ENCODE peak calls at places on chromosomes 3 and 15, in four cellular contexts. R, I, N and X are unnamed samples.

GRCh38 chr15:27086800-27087199 is 115.8 kb downstream of the GABRG3 start:
- DNase-seq in R (no peak), I (no peak), N (no peak), X (no peak)

GRCh38 chr3:27657404-27657803 is 64.7 kb downstream of the EOMES start:
- DNase-seq in R (no peak), I (no peak), N (no peak), X (no peak)

GRCh38 chr3:4071481-4072184 is 231.5 kb upstream of the SETMAR start:
- DNase-seq in R (no peak), I (no peak), N (no peak), X (peak)

GRCh38 chr3:133463441-133463860 is 63.6 kb downstream of the BFSP2 start:
- DNase-seq in R (no peak), I (no peak), N (no peak), X (no peak)

GRCh38 chr3:59759298-59760169 is 709.7 kb upstream of the CFAP20DC start:
- DNase-seq in R (no peak), I (no peak), N (no peak), X (no peak)

GRCh38 chr15:63389902-63390301 is 8.3 kb upstream of the CA12 start:
- DNase-seq in R (no peak), I (peak), N (peak), X (peak)

GRCh38 chr15:58842713-58843396 is 71.8 kb downstream of the MINDY2 start:
- DNase-seq in R (no peak), I (no peak), N (no peak), X (no peak)

GRCh38 chr3:41522620-41523019 is 323.3 kb downstream of the CTNNB1 start:
- DNase-seq in R (no peak), I (no peak), N (no peak), X (no peak)

GRCh38 chr15:61556037-61556648 is 327.0 kb upstream of the RORA start:
- DNase-seq in R (peak), I (no peak), N (no peak), X (peak)

GRCh38 chr3:58355174-58355573 is 22.5 kb downstream of the PXK start:
- DNase-seq in R (no peak), I (peak), N (no peak), X (no peak)

GRCh38 chr3:12797124-12797891 is 828 bp downstream of the CAND2 start:
- DNase-seq in R (no peak), I (no peak), N (no peak), X (no peak)

GRCh38 chr3:67362686-67363085 is 291.7 kb downstream of the SUCLG2 start:
- DNase-seq in R (peak), I (no peak), N (no peak), X (peak)

GRCh38 chr3:21738283-21738682 is 12.7 kb downstream of the ZNF385D start:
- DNase-seq in R (no peak), I (no peak), N (no peak), X (no peak)

GRCh38 chr3:143658116-143658515 is 190.2 kb downstream of the SLC9A9 start:
- DNase-seq in R (no peak), I (no peak), N (no peak), X (no peak)

GRCh38 chr3:178384302-178384939 is 151.8 kb upstream of the KCNMB2 start:
- DNase-seq in R (peak), I (no peak), N (peak), X (no peak)

GRCh38 chr15:22968356-22968755 is 11.8 kb downstream of the CYFIP1 start:
- DNase-seq in R (peak), I (no peak), N (no peak), X (no peak)

GRCh38 chr3:51704511-51704950 is 2.3 kb upstream of the GRM2 start:
- DNase-seq in R (no peak), I (no peak), N (no peak), X (no peak)

GRCh38 chr3:149534671-149535394 is 60.3 kb downstream of the TM4SF4 start:
- DNase-seq in R (peak), I (no peak), N (peak), X (no peak)

GRCh38 chr3:42935472-42935871 is 29.5 kb downstream of the ZNF662 start:
- DNase-seq in R (no peak), I (no peak), N (no peak), X (no peak)

GRCh38 chr15:83446904-83447708 is at the start of gene SH3GL3:
- DNase-seq in R (peak), I (no peak), N (peak), X (peak)

GRCh38 chr3:123292321-123293310 is 90.9 kb downstream of the SEC22A start:
- DNase-seq in R (no peak), I (no peak), N (no peak), X (peak)

GRCh38 chr3:77815467-77815866 is 775.6 kb downstream of the ROBO2 start:
- DNase-seq in R (no peak), I (no peak), N (peak), X (peak)

GRCh38 chr3:32384938-32385337 is 6.7 kb upstream of the CMTM7 start:
- DNase-seq in R (peak), I (no peak), N (no peak), X (peak)

GRCh38 chr3:11074441-11074840 is 79.9 kb upstream of the HRH1 start:
- DNase-seq in R (no peak), I (no peak), N (no peak), X (no peak)

GRCh38 chr15:82891025-82891390 is 61.5 kb downstream of the HOMER2 start:
- DNase-seq in R (no peak), I (no peak), N (no peak), X (no peak)

GRCh38 chr3:12708584-12709192 is 44.8 kb upstream of the RAF1 start:
- DNase-seq in R (peak), I (no peak), N (no peak), X (no peak)

GRCh38 chr3:151561878-151562277 is 101.0 kb upstream of the IGSF10 start:
- DNase-seq in R (peak), I (no peak), N (no peak), X (no peak)

GRCh38 chr3:191430103-191430502 is 30.9 kb upstream of the PYDC2 start:
- DNase-seq in R (no peak), I (no peak), N (no peak), X (no peak)

GRCh38 chr15:61459785-61460707 is 230.9 kb upstream of the RORA start:
- DNase-seq in R (peak), I (no peak), N (no peak), X (peak)

GRCh38 chr3:8443829-8444791 is 57.5 kb upstream of the LMCD1 start:
- DNase-seq in R (peak), I (no peak), N (peak), X (peak)

GRCh38 chr3:128569756-128570155 is 76.8 kb upstream of the GATA2 start:
- DNase-seq in R (no peak), I (no peak), N (no peak), X (no peak)